ENCODE peak calls at places on chromosomes 5 and 9, in six cellular contexts. One of them, this sample, is unnamed.

GRCh38 chr9:107309271-107309670 is 26.2 kb downstream of the RAD23B start:
- DNase-seq in hypothalamus: no peak
- DNase-seq in NCI-H748 treated with DMSO at 0.1 percent for 48 hours: no peak
- DNase-seq in iPS-NIHi11: no peak
- DNase-seq in LHCN-M2: no peak
- DNase-seq in A549: no peak
- DNase-seq in this sample: no peak

GRCh38 chr9:101601904-101602765 is 7.4 kb upstream of the PPP3R2 start:
- DNase-seq in hypothalamus: no peak
- DNase-seq in NCI-H748 treated with DMSO at 0.1 percent for 48 hours: peak
- DNase-seq in iPS-NIHi11: peak
- DNase-seq in LHCN-M2: peak
- DNase-seq in A549: peak
- DNase-seq in this sample: no peak

GRCh38 chr5:39661026-39661779 is 236.4 kb upstream of the DAB2 start:
- DNase-seq in hypothalamus: no peak
- DNase-seq in NCI-H748 treated with DMSO at 0.1 percent for 48 hours: no peak
- DNase-seq in iPS-NIHi11: no peak
- DNase-seq in LHCN-M2: peak
- DNase-seq in A549: no peak
- DNase-seq in this sample: no peak

GRCh38 chr9:105694848-105695581 is 674 bp downstream of the TMEM38B start:
- DNase-seq in hypothalamus: peak
- DNase-seq in NCI-H748 treated with DMSO at 0.1 percent for 48 hours: peak
- DNase-seq in iPS-NIHi11: peak
- DNase-seq in LHCN-M2: peak
- DNase-seq in A549: peak
- DNase-seq in this sample: peak

GRCh38 chr9:134942011-134942410 is 24.3 kb upstream of the FCN1 start:
- DNase-seq in hypothalamus: no peak
- DNase-seq in NCI-H748 treated with DMSO at 0.1 percent for 48 hours: no peak
- DNase-seq in iPS-NIHi11: no peak
- DNase-seq in LHCN-M2: no peak
- DNase-seq in A549: no peak
- DNase-seq in this sample: no peak

GRCh38 chr9:535356-535755 is 306.1 kb upstream of the DMRT1 start:
- DNase-seq in hypothalamus: no peak
- DNase-seq in NCI-H748 treated with DMSO at 0.1 percent for 48 hours: no peak
- DNase-seq in iPS-NIHi11: no peak
- DNase-seq in LHCN-M2: no peak
- DNase-seq in A549: no peak
- DNase-seq in this sample: no peak

GRCh38 chr5:64838376-64838775 is 69.6 kb downstream of the CWC27 start:
- DNase-seq in hypothalamus: no peak
- DNase-seq in NCI-H748 treated with DMSO at 0.1 percent for 48 hours: no peak
- DNase-seq in iPS-NIHi11: no peak
- DNase-seq in LHCN-M2: peak
- DNase-seq in A549: no peak
- DNase-seq in this sample: no peak

GRCh38 chr5:84430863-84431663 is 46.4 kb upstream of the EDIL3 start:
- DNase-seq in hypothalamus: no peak
- DNase-seq in NCI-H748 treated with DMSO at 0.1 percent for 48 hours: no peak
- DNase-seq in iPS-NIHi11: no peak
- DNase-seq in LHCN-M2: peak
- DNase-seq in A549: no peak
- DNase-seq in this sample: no peak

GRCh38 chr5:2259494-2260107 is 376.9 kb upstream of the IRX4 start:
- DNase-seq in hypothalamus: no peak
- DNase-seq in NCI-H748 treated with DMSO at 0.1 percent for 48 hours: no peak
- DNase-seq in iPS-NIHi11: no peak
- DNase-seq in LHCN-M2: no peak
- DNase-seq in A549: no peak
- DNase-seq in this sample: no peak

GRCh38 chr5:51651476-51651875 is 268.2 kb downstream of the ISL1 start:
- DNase-seq in hypothalamus: no peak
- DNase-seq in NCI-H748 treated with DMSO at 0.1 percent for 48 hours: no peak
- DNase-seq in iPS-NIHi11: no peak
- DNase-seq in LHCN-M2: no peak
- DNase-seq in A549: no peak
- DNase-seq in this sample: no peak

GRCh38 chr9:76828462-76828861 is 64.2 kb downstream of the PCA3 start:
- DNase-seq in hypothalamus: no peak
- DNase-seq in NCI-H748 treated with DMSO at 0.1 percent for 48 hours: no peak
- DNase-seq in iPS-NIHi11: no peak
- DNase-seq in LHCN-M2: no peak
- DNase-seq in A549: no peak
- DNase-seq in this sample: no peak

GRCh38 chr5:116340799-116341198 is 233.8 kb downstream of the SEMA6A start:
- DNase-seq in hypothalamus: no peak
- DNase-seq in NCI-H748 treated with DMSO at 0.1 percent for 48 hours: no peak
- DNase-seq in iPS-NIHi11: no peak
- DNase-seq in LHCN-M2: no peak
- DNase-seq in A549: no peak
- DNase-seq in this sample: no peak

GRCh38 chr5:66864240-66864884 is 268.2 kb downstream of the MAST4 start:
- DNase-seq in hypothalamus: no peak
- DNase-seq in NCI-H748 treated with DMSO at 0.1 percent for 48 hours: no peak
- DNase-seq in iPS-NIHi11: peak
- DNase-seq in LHCN-M2: peak
- DNase-seq in A549: peak
- DNase-seq in this sample: no peak